ENCODE peak calls at places on chromosome 5, in four cellular contexts. C is IMR-90, L is endothelial cell of umbilical vein, G is K562. V is an unnamed sample.

GRCh38 chr5:81097733-81098132 is 135.4 kb upstream of the CKMT2 start:
- DNase-seq in C (peak; percentile 67), L (no peak), G (no peak), V (no peak)

GRCh38 chr5:83011990-83012389 is 65.2 kb downstream of the TMEM167A start:
- DNase-seq in C (peak; percentile 2), L (no peak), G (no peak), V (no peak)

GRCh38 chr5:51194626-51195025 is 188.6 kb upstream of the ISL1 start:
- DNase-seq in C (no peak), L (no peak), G (no peak), V (no peak)

GRCh38 chr5:1020461-1020961 is 11.9 kb downstream of the NKD2 start:
- DNase-seq in C (no peak), L (no peak), G (no peak), V (no peak)

GRCh38 chr5:157540124-157540523 is 35.5 kb downstream of the ADAM19 start:
- DNase-seq in C (no peak), L (peak; percentile 12), G (no peak), V (no peak)

GRCh38 chr5:154478752-154479159 is 729 bp upstream of the HAND1 start:
- DNase-seq in C (no peak), L (no peak), G (no peak), V (no peak)

GRCh38 chr5:95778713-95779426 is 43.7 kb downstream of the GLRX start:
- DNase-seq in C (no peak), L (no peak), G (no peak), V (no peak)

GRCh38 chr5:177040814-177041410 is 18.4 kb downstream of the ZNF346 start:
- DNase-seq in C (peak; percentile 45), L (no peak), G (no peak), V (no peak)

GRCh38 chr5:177043958-177044357 is 21.5 kb downstream of the ZNF346 start:
- DNase-seq in C (no peak), L (peak; percentile 75), G (no peak), V (no peak)

GRCh38 chr5:36728697-36729543 is 122.5 kb downstream of the SLC1A3 start:
- DNase-seq in C (peak; percentile 73), L (peak; percentile 68), G (peak; percentile 70), V (peak; percentile 25)

GRCh38 chr5:443239-444151 is 519 bp downstream of the EXOC3 start:
- DNase-seq in C (no peak), L (peak; percentile 9), G (peak; percentile 88), V (no peak)

GRCh38 chr5:8410618-8411017 is 541.7 kb downstream of the MTRR start:
- DNase-seq in C (no peak), L (no peak), G (no peak), V (no peak)

GRCh38 chr5:2003206-2003605 is 120.5 kb upstream of the IRX4 start:
- DNase-seq in C (no peak), L (no peak), G (no peak), V (no peak)

GRCh38 chr5:82274343-82275266 is 3.5 kb downstream of the RPS23 start:
- DNase-seq in C (no peak), L (no peak), G (peak; percentile 44), V (no peak)

GRCh38 chr5:103207653-103208052 is 50.9 kb upstream of the MACIR start:
- DNase-seq in C (peak; percentile 10), L (peak; percentile 83), G (no peak), V (no peak)

GRCh38 chr5:38369692-38370091 is 111.3 kb downstream of the EGFLAM start:
- DNase-seq in C (no peak), L (no peak), G (no peak), V (no peak)

GRCh38 chr5:31153523-31153922 is 40.0 kb upstream of the CDH6 start:
- DNase-seq in C (peak; percentile 67), L (no peak), G (no peak), V (no peak)

GRCh38 chr5:61306531-61307195 is 25.4 kb upstream of the ZSWIM6 start:
- DNase-seq in C (peak; percentile 93), L (no peak), G (no peak), V (no peak)

GRCh38 chr5:122715095-122715494 is 59.8 kb upstream of the SNX2 start:
- DNase-seq in C (peak; percentile 6), L (no peak), G (no peak), V (no peak)

GRCh38 chr5:162274684-162275083 is 207.1 kb downstream of the GABRG2 start:
- DNase-seq in C (no peak), L (no peak), G (no peak), V (no peak)

GRCh38 chr5:32173394-32174010 is 617 bp downstream of the GOLPH3 start:
- DNase-seq in C (peak; percentile 52), L (no peak), G (peak; percentile 51), V (no peak)

GRCh38 chr5:4862500-4862899 is 277.6 kb upstream of the ADAMTS16 start:
- DNase-seq in C (peak; percentile 41), L (peak; percentile 43), G (peak; percentile 51), V (no peak)

GRCh38 chr5:34639852-34640626 is 16.1 kb upstream of the RAI14 start:
- DNase-seq in C (peak; percentile 90), L (no peak), G (no peak), V (no peak)

GRCh38 chr5:80967500-80968181 is 7.5 kb downstream of the RASGRF2 start:
- DNase-seq in C (peak; percentile 93), L (peak; percentile 94), G (no peak), V (peak; percentile 9)

GRCh38 chr5:6885581-6885980 is 172.3 kb downstream of the TENT4A start:
- DNase-seq in C (no peak), L (no peak), G (no peak), V (no peak)

GRCh38 chr5:76590027-76590426 is 33.2 kb downstream of the F2RL2 start:
- DNase-seq in C (no peak), L (no peak), G (no peak), V (no peak)

GRCh38 chr5:53323511-53323910 is 156.9 kb upstream of the FST start:
- DNase-seq in C (no peak), L (no peak), G (no peak), V (peak; percentile 94)

GRCh38 chr5:111548992-111549649 is 36.8 kb upstream of the STARD4 start:
- DNase-seq in C (peak; percentile 38), L (no peak), G (no peak), V (no peak)

GRCh38 chr5:98398465-98398864 is 375.0 kb upstream of the RGMB start:
- DNase-seq in C (no peak), L (no peak), G (no peak), V (no peak)

GRCh38 chr5:139378941-139379361 is 4.1 kb downstream of the SLC23A1 start:
- DNase-seq in C (no peak), L (no peak), G (no peak), V (no peak)

GRCh38 chr5:79133121-79133656 is 21.6 kb downstream of the BHMT start:
- DNase-seq in C (peak; percentile 61), L (peak; percentile 62), G (peak; percentile 15), V (no peak)

GRCh38 chr5:135456238-135457099 is 4.3 kb upstream of the TIFAB start:
- DNase-seq in C (peak; percentile 88), L (no peak), G (peak; percentile 80), V (no peak)

GRCh38 chr5:100827481-100827889 is 75.6 kb downstream of the ST8SIA4 start:
- DNase-seq in C (no peak), L (peak; percentile 51), G (no peak), V (no peak)

GRCh38 chr5:31477971-31478370 is 53.9 kb downstream of the DROSHA start:
- DNase-seq in C (peak; percentile 37), L (no peak), G (no peak), V (no peak)

GRCh38 chr5:65290677-65291076 is 191.0 kb downstream of the ADAMTS6 start:
- DNase-seq in C (peak; percentile 44), L (no peak), G (no peak), V (no peak)

GRCh38 chr5:122419195-122419894 is 107.3 kb downstream of the SNCAIP start:
- DNase-seq in C (no peak), L (no peak), G (no peak), V (no peak)

GRCh38 chr5:71938886-71939285 is 168.4 kb upstream of the MAP1B start:
- DNase-seq in C (no peak), L (no peak), G (no peak), V (peak; percentile 17)

GRCh38 chr5:9903806-9904205 is 273.7 kb upstream of the TAS2R1 start:
- DNase-seq in C (peak; percentile 62), L (no peak), G (no peak), V (no peak)

GRCh38 chr5:178434016-178434761 is 156.0 kb downstream of the COL23A1 start:
- DNase-seq in C (no peak), L (no peak), G (no peak), V (no peak)

GRCh38 chr5:142319560-142320426 is 5.0 kb downstream of the SPRY4 start:
- DNase-seq in C (no peak), L (no peak), G (no peak), V (no peak)
- H3K4me3 ChIP-seq in C (peak overlapping the region; percentile 2), L (no peak overlapping the region), G (peak overlapping the region; percentile 31), V (no peak overlapping the region)

GRCh38 chr5:33309780-33310345 is 130.9 kb upstream of the TARS1 start:
- DNase-seq in C (no peak), L (no peak), G (no peak), V (no peak)
- H3K9me1 ChIP-seq in C (peaks cover 10% of the 10 kb centered on the region), L (no peaks in the 10 kb centered on the region), G (no peaks in the 10 kb centered on the region), V (no peaks in the 10 kb centered on the region)

GRCh38 chr5:141846031-141846430 is 32.2 kb downstream of the PCDH1 start:
- DNase-seq in C (peak; percentile 85), L (no peak), G (no peak), V (no peak)
- H3K4me1 ChIP-seq in C (peaks cover 17% of the 10 kb centered on the region), L (peaks cover 71% of the 10 kb centered on the region), G (peaks cover 41% of the 10 kb centered on the region), V (peaks cover 16% of the 10 kb centered on the region)

GRCh38 chr5:59583151-59583809 is 310.2 kb downstream of the PDE4D start:
- DNase-seq in C (no peak), L (peak; percentile 30), G (no peak), V (no peak)

GRCh38 chr5:59583810-59584562 is 309.5 kb downstream of the PDE4D start:
- DNase-seq in C (no peak), L (no peak), G (no peak), V (no peak)

GRCh38 chr5:59586811-59587340 is 306.6 kb downstream of the PDE4D start:
- DNase-seq in C (no peak), L (no peak), G (no peak), V (no peak)

GRCh38 chr5:59582746-59583145 is 310.8 kb downstream of the PDE4D start:
- DNase-seq in C (no peak), L (no peak), G (no peak), V (no peak)

GRCh38 chr5:59584858-59585846 is 308.4 kb downstream of the PDE4D start:
- DNase-seq in C (no peak), L (no peak), G (no peak), V (no peak)
- H3K4me3 ChIP-seq in C (no peak overlapping the region), L (no peak overlapping the region), G (no peak overlapping the region), V (no peak overlapping the region)

DNA sequence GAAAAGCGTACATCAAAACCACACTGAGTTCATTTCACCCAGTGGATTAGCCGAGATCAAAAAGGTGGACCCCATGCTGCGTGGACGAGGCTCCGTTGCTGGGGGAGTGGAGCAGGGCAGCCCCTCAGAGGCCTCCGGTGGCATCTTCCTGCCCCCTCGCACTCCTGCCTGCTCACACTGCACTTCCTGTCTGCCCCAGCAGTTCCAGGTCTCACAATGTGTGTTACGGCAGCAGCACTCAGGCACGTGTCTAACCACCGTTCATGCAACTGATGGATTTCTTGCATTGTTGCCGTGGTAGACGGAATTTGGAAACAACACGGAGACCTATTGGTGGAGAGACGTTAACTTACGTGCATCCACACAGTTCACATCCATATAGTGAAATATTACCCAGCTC is 196.6 kb upstream of the OTULINL start:
- DNase-seq in C (no peak), L (no peak), G (no peak), V (no peak)
- H3K9me1 ChIP-seq in C (peaks cover 9% of the 10 kb centered on the region), L (no peaks in the 10 kb centered on the region), G (no peaks in the 10 kb centered on the region), V (no peaks in the 10 kb centered on the region)